ENCODE peak calls at places on chromosomes 3 and 15, in nine cellular contexts. W is activated T-helper 9 cell treated with anti-CD3 and anti-CD28 coated beads, Interleukin-2, amount 50 U/mL, for 16 hours; S is iris pigment epithelial cell; Z is activated CD8-positive, alpha-beta memory T cell treated with anti-CD3 and anti-CD28 coated beads, Interleukin-2, amount 50 U/mL, for 48 hours; E is brain microvascular endothelial cell; C is NCI-H82; V is mucosa of descending colon; G is NCI-H1436; T is fibroblast of the conjunctiva. U is an unnamed sample.

GRCh38 chr15:73882761-73883419 is 9.5 kb downstream of the TBC1D21 start:
- DNase-seq in W (no peak), S (no peak), Z (no peak), E (no peak), C (no peak), V (no peak), G (no peak), T (no peak), U (no peak)

GRCh38 chr3:170718848-170719247 is 133.0 kb upstream of the SLC7A14 start:
- DNase-seq in W (no peak), S (no peak), Z (no peak), E (no peak), C (no peak), V (no peak), G (no peak), T (no peak), U (no peak)

GRCh38 chr15:67018026-67018425 is 47.4 kb upstream of the SMAD3 start:
- DNase-seq in W (no peak), S (no peak), Z (no peak), E (no peak), C (no peak), V (no peak), G (no peak), T (no peak), U (no peak)

GRCh38 chr3:151085889-151086483 is 522 bp downstream of the MED12L start:
- DNase-seq in W (no peak), S (no peak), Z (peak; percentile 60), E (no peak), C (peak; percentile 29), V (peak; percentile 51), G (peak; percentile 49), T (no peak), U (peak; percentile 62)

GRCh38 chr3:80232760-80233159 is 465.0 kb upstream of the ROBO1 start:
- DNase-seq in W (no peak), S (peak; percentile 98), Z (no peak), E (peak; percentile 97), C (peak; percentile 4), V (no peak), G (no peak), T (peak; percentile 84), U (no peak)

GRCh38 chr15:42121021-42121420 is 26.7 kb upstream of the PLA2G4D start:
- DNase-seq in W (no peak), S (no peak), Z (no peak), E (no peak), C (no peak), V (no peak), G (no peak), T (no peak), U (no peak)

GRCh38 chr15:84812842-84813241 is 4.3 kb upstream of the ALPK3 start:
- DNase-seq in W (no peak), S (no peak), Z (peak; percentile 17), E (no peak), C (no peak), V (no peak), G (no peak), T (no peak), U (no peak)

GRCh38 chr15:58628206-58629057 is 121.1 kb downstream of the ADAM10 start:
- DNase-seq in W (no peak), S (peak; percentile 31), Z (no peak), E (no peak), C (no peak), V (no peak), G (no peak), T (no peak), U (no peak)

GRCh38 chr3:47857151-47857550 is 54.2 kb downstream of the DHX30 start:
- DNase-seq in W (no peak), S (no peak), Z (no peak), E (no peak), C (no peak), V (no peak), G (no peak), T (no peak), U (peak; percentile 1)

GRCh38 chr3:100561459-100562158 is 47.8 kb upstream of the ADGRG7 start:
- DNase-seq in W (no peak), S (peak; percentile 89), Z (no peak), E (no peak), C (peak; percentile 52), V (no peak), G (no peak), T (peak; percentile 14), U (no peak)

GRCh38 chr3:45105855-45106655 is 40.1 kb downstream of the CDCP1 start:
- DNase-seq in W (peak; percentile 46), S (peak; percentile 89), Z (peak; percentile 81), E (peak; percentile 77), C (no peak), V (no peak), G (no peak), T (no peak), U (peak; percentile 77)

GRCh38 chr3:122513386-122514122 is 1.2 kb downstream of the KPNA1 start:
- DNase-seq in W (no peak), S (peak; percentile 28), Z (no peak), E (no peak), C (peak; percentile 30), V (no peak), G (no peak), T (no peak), U (no peak)